ENCODE peak calls at places on chromosome 19, in seven cellular contexts. One of them, this sample, is unnamed.

GRCh38 chr19:17205237-17206140 is 9.7 kb upstream of the USE1 start:
- DNase-seq in ovary: peak; percentile 79
- DNase-seq in gastrocnemius medialis: peak; percentile 30
- DNase-seq in heart left ventricle: no peak
- DNase-seq in uterus: peak; percentile 53
- DNase-seq in adrenal gland: peak; percentile 63
- DNase-seq in right lobe of liver: peak; percentile 73
- DNase-seq in this sample: no peak

GRCh38 chr19:27909185-27909840 is 1303.6 kb downstream of the UQCRFS1 start:
- DNase-seq in ovary: no peak
- DNase-seq in gastrocnemius medialis: no peak
- DNase-seq in heart left ventricle: no peak
- DNase-seq in uterus: no peak
- DNase-seq in adrenal gland: no peak
- DNase-seq in right lobe of liver: no peak
- DNase-seq in this sample: no peak

GRCh38 chr19:39677931-39678889 is 22.5 kb downstream of the LGALS16 start:
- DNase-seq in ovary: no peak
- DNase-seq in gastrocnemius medialis: peak; percentile 86
- DNase-seq in heart left ventricle: no peak
- DNase-seq in uterus: no peak
- DNase-seq in adrenal gland: no peak
- DNase-seq in right lobe of liver: peak; percentile 42
- DNase-seq in this sample: no peak

GRCh38 chr19:30419581-30420180 is 47.5 kb downstream of the ZNF536 start:
- DNase-seq in ovary: no peak
- DNase-seq in gastrocnemius medialis: no peak
- DNase-seq in heart left ventricle: no peak
- DNase-seq in uterus: no peak
- DNase-seq in adrenal gland: peak; percentile 75
- DNase-seq in right lobe of liver: no peak
- DNase-seq in this sample: peak; percentile 53

GRCh38 chr19:53792721-53793433 is 31.2 kb downstream of the NLRP12 start:
- DNase-seq in ovary: peak; percentile 83
- DNase-seq in gastrocnemius medialis: peak; percentile 30
- DNase-seq in heart left ventricle: peak; percentile 85
- DNase-seq in uterus: peak; percentile 61
- DNase-seq in adrenal gland: peak; percentile 81
- DNase-seq in right lobe of liver: peak; percentile 82
- DNase-seq in this sample: peak; percentile 96

GRCh38 chr19:33054623-33055022 is 10.1 kb downstream of the RHPN2 start:
- DNase-seq in ovary: no peak
- DNase-seq in gastrocnemius medialis: no peak
- DNase-seq in heart left ventricle: no peak
- DNase-seq in uterus: no peak
- DNase-seq in adrenal gland: no peak
- DNase-seq in right lobe of liver: peak; percentile 90
- DNase-seq in this sample: no peak

GRCh38 chr19:1690570-1691307 is 38.3 kb upstream of the TCF3 start:
- DNase-seq in ovary: no peak
- DNase-seq in gastrocnemius medialis: no peak
- DNase-seq in heart left ventricle: no peak
- DNase-seq in uterus: no peak
- DNase-seq in adrenal gland: peak; percentile 29
- DNase-seq in right lobe of liver: peak; percentile 47
- DNase-seq in this sample: no peak

GRCh38 chr19:2852598-2852997 is 11.3 kb downstream of the ZNF555 start:
- DNase-seq in ovary: no peak
- DNase-seq in gastrocnemius medialis: no peak
- DNase-seq in heart left ventricle: no peak
- DNase-seq in uterus: no peak
- DNase-seq in adrenal gland: no peak
- DNase-seq in right lobe of liver: no peak
- DNase-seq in this sample: no peak

GRCh38 chr19:43820098-43820860 is 6.8 kb upstream of the ZNF283 start:
- DNase-seq in ovary: no peak
- DNase-seq in gastrocnemius medialis: no peak
- DNase-seq in heart left ventricle: peak; percentile 69
- DNase-seq in uterus: peak; percentile 20
- DNase-seq in adrenal gland: no peak
- DNase-seq in right lobe of liver: no peak
- DNase-seq in this sample: no peak

GRCh38 chr19:40147693-40148347 is 43.4 kb upstream of the MAP3K10 start:
- DNase-seq in ovary: no peak
- DNase-seq in gastrocnemius medialis: no peak
- DNase-seq in heart left ventricle: no peak
- DNase-seq in uterus: no peak
- DNase-seq in adrenal gland: peak; percentile 67
- DNase-seq in right lobe of liver: no peak
- DNase-seq in this sample: peak; percentile 81

GRCh38 chr19:33304760-33305647 is 2.7 kb upstream of the CEBPA start:
- DNase-seq in ovary: no peak
- DNase-seq in gastrocnemius medialis: peak; percentile 10
- DNase-seq in heart left ventricle: no peak
- DNase-seq in uterus: no peak
- DNase-seq in adrenal gland: no peak
- DNase-seq in right lobe of liver: peak; percentile 79
- DNase-seq in this sample: no peak

GRCh38 chr19:35295792-35296462 is 4.0 kb downstream of the MAG start:
- DNase-seq in ovary: no peak
- DNase-seq in gastrocnemius medialis: no peak
- DNase-seq in heart left ventricle: no peak
- DNase-seq in uterus: no peak
- DNase-seq in adrenal gland: no peak
- DNase-seq in right lobe of liver: no peak
- DNase-seq in this sample: no peak

GRCh38 chr19:35845215-35846037 is 6.9 kb downstream of the NPHS1 start:
- DNase-seq in ovary: no peak
- DNase-seq in gastrocnemius medialis: no peak
- DNase-seq in heart left ventricle: no peak
- DNase-seq in uterus: no peak
- DNase-seq in adrenal gland: no peak
- DNase-seq in right lobe of liver: no peak
- DNase-seq in this sample: no peak

GRCh38 chr19:2969104-2969504 is 8.3 kb upstream of the TLE6 start:
- DNase-seq in ovary: peak; percentile 64
- DNase-seq in gastrocnemius medialis: peak; percentile 41
- DNase-seq in heart left ventricle: peak; percentile 76
- DNase-seq in uterus: peak; percentile 79
- DNase-seq in adrenal gland: peak; percentile 72
- DNase-seq in right lobe of liver: peak; percentile 48
- DNase-seq in this sample: no peak

GRCh38 chr19:45250832-45251451 is at the start of gene MARK4:
- DNase-seq in ovary: peak; percentile 75
- DNase-seq in gastrocnemius medialis: peak; percentile 38
- DNase-seq in heart left ventricle: peak; percentile 65
- DNase-seq in uterus: peak; percentile 44
- DNase-seq in adrenal gland: peak; percentile 31
- DNase-seq in right lobe of liver: peak; percentile 66
- DNase-seq in this sample: peak; percentile 70

GRCh38 chr19:52190679-52191293 is 934 bp downstream of the PPP2R1A start:
- DNase-seq in ovary: peak; percentile 55
- DNase-seq in gastrocnemius medialis: peak; percentile 41
- DNase-seq in heart left ventricle: peak; percentile 64
- DNase-seq in uterus: no peak
- DNase-seq in adrenal gland: peak; percentile 73
- DNase-seq in right lobe of liver: peak; percentile 32
- DNase-seq in this sample: no peak

GRCh38 chr19:49983645-49984229 is 22.8 kb upstream of the SIGLEC11 start:
- DNase-seq in ovary: peak; percentile 79
- DNase-seq in gastrocnemius medialis: peak; percentile 33
- DNase-seq in heart left ventricle: peak; percentile 45
- DNase-seq in uterus: peak; percentile 48
- DNase-seq in adrenal gland: peak; percentile 68
- DNase-seq in right lobe of liver: peak; percentile 66
- DNase-seq in this sample: peak; percentile 61

GRCh38 chr19:6930190-6930589 is 42.8 kb downstream of the ADGRE1 start:
- DNase-seq in ovary: no peak
- DNase-seq in gastrocnemius medialis: no peak
- DNase-seq in heart left ventricle: no peak
- DNase-seq in uterus: no peak
- DNase-seq in adrenal gland: no peak
- DNase-seq in right lobe of liver: no peak
- DNase-seq in this sample: no peak

GRCh38 chr19:50817941-50818858 is 5.4 kb downstream of the KLK1 start:
- DNase-seq in ovary: no peak
- DNase-seq in gastrocnemius medialis: no peak
- DNase-seq in heart left ventricle: peak; percentile 52
- DNase-seq in uterus: no peak
- DNase-seq in adrenal gland: peak; percentile 59
- DNase-seq in right lobe of liver: no peak
- DNase-seq in this sample: peak; percentile 63

GRCh38 chr19:55255618-55256423 is 3.0 kb downstream of the PPP6R1 start:
- DNase-seq in ovary: no peak
- DNase-seq in gastrocnemius medialis: no peak
- DNase-seq in heart left ventricle: no peak
- DNase-seq in uterus: no peak
- DNase-seq in adrenal gland: no peak
- DNase-seq in right lobe of liver: no peak
- DNase-seq in this sample: peak; percentile 97

GRCh38 chr19:33794578-33795369 is 1.9 kb upstream of the KCTD15 start:
- DNase-seq in ovary: peak; percentile 68
- DNase-seq in gastrocnemius medialis: no peak
- DNase-seq in heart left ventricle: no peak
- DNase-seq in uterus: peak; percentile 33
- DNase-seq in adrenal gland: no peak
- DNase-seq in right lobe of liver: peak; percentile 40
- DNase-seq in this sample: no peak

GRCh38 chr19:56084835-56085536 is 36.1 kb downstream of the ZNF787 start:
- DNase-seq in ovary: no peak
- DNase-seq in gastrocnemius medialis: no peak
- DNase-seq in heart left ventricle: peak; percentile 2
- DNase-seq in uterus: no peak
- DNase-seq in adrenal gland: no peak
- DNase-seq in right lobe of liver: no peak
- DNase-seq in this sample: no peak

GRCh38 chr19:52936151-52936957 is 13.1 kb upstream of the ZNF888 start:
- DNase-seq in ovary: no peak
- DNase-seq in gastrocnemius medialis: no peak
- DNase-seq in heart left ventricle: no peak
- DNase-seq in uterus: no peak
- DNase-seq in adrenal gland: no peak
- DNase-seq in right lobe of liver: no peak
- DNase-seq in this sample: no peak

GRCh38 chr19:38686530-38686888 is 39.1 kb downstream of the ACTN4 start:
- DNase-seq in ovary: no peak
- DNase-seq in gastrocnemius medialis: no peak
- DNase-seq in heart left ventricle: no peak
- DNase-seq in uterus: no peak
- DNase-seq in adrenal gland: no peak
- DNase-seq in right lobe of liver: no peak
- DNase-seq in this sample: no peak

GRCh38 chr19:37654525-37654832 is 786 bp downstream of the ZFP30 start:
- DNase-seq in ovary: no peak
- DNase-seq in gastrocnemius medialis: no peak
- DNase-seq in heart left ventricle: no peak
- DNase-seq in uterus: no peak
- DNase-seq in adrenal gland: no peak
- DNase-seq in right lobe of liver: no peak
- DNase-seq in this sample: no peak

GRCh38 chr19:37654118-37654517 is 1.1 kb downstream of the ZFP30 start:
- DNase-seq in ovary: no peak
- DNase-seq in gastrocnemius medialis: no peak
- DNase-seq in heart left ventricle: no peak
- DNase-seq in uterus: no peak
- DNase-seq in adrenal gland: no peak
- DNase-seq in right lobe of liver: no peak
- DNase-seq in this sample: no peak

GRCh38 chr19:37655689-37656491 is 625 bp upstream of the ZFP30 start:
- DNase-seq in ovary: peak; percentile 90
- DNase-seq in gastrocnemius medialis: peak; percentile 81
- DNase-seq in heart left ventricle: peak; percentile 88
- DNase-seq in uterus: peak; percentile 81
- DNase-seq in adrenal gland: peak; percentile 84
- DNase-seq in right lobe of liver: peak; percentile 86
- DNase-seq in this sample: peak; percentile 73

GRCh38 chr19:37654833-37655688 is at the start of gene ZFP30:
- DNase-seq in ovary: peak; percentile 92
- DNase-seq in gastrocnemius medialis: peak; percentile 89
- DNase-seq in heart left ventricle: peak; percentile 90
- DNase-seq in uterus: peak; percentile 89
- DNase-seq in adrenal gland: peak; percentile 81
- DNase-seq in right lobe of liver: peak; percentile 89
- DNase-seq in this sample: peak; percentile 93
- TF ChIP-seq POLR2A in ovary: peak; percentile 46
- TF ChIP-seq POLR2A in gastrocnemius medialis: peak; percentile 82
- TF ChIP-seq POLR2A in heart left ventricle: peak; percentile 51
- TF ChIP-seq POLR2A in uterus: peak; percentile 52
- TF ChIP-seq POLR2A in adrenal gland: peak; percentile 54
- TF ChIP-seq POLR2A in right lobe of liver: peak; percentile 55
- TF ChIP-seq POLR2A in this sample: peak; percentile 70

DNA sequence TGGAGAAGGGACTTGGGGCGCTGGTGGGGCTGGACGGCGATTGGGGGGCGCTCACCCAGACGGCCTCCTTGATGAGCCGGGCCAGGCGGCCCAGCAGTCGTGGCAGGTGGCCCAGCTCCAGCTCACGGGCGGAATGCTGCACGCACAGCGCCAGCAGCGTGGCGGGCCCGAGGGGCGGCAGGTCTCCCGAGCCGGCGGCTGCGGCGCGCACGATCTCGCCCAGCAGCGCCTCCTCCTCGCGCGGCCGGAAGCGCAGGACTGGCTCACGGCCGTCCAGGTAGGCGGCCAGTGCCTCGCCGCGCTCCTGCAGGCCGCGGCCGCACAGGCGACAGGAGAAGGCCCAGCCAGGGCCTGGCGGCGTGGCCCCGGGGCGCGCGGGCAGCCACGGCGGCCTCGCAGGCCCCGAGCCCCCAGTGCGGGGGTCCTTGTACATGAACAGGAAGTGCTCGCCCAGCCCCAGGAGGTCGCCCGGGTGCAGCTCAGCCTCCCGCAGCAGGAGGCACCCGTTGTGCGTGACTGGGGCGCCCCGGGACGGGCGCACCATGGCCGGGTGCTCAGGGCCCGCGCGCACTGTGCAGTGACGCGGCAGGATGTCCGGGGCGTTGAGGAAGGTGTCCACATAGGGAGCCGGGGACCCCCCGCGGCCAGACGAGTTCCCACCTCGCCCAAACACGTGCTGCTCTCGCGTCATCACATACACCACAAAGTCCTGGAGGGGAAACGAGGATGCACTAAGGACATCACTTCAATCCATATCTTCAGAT is 9.5 kb upstream of the MAMSTR start:
- DNase-seq in ovary: peak; percentile 72
- DNase-seq in gastrocnemius medialis: no peak
- DNase-seq in heart left ventricle: no peak
- DNase-seq in uterus: no peak
- DNase-seq in adrenal gland: no peak
- DNase-seq in right lobe of liver: no peak
- DNase-seq in this sample: no peak
- TF ChIP-seq POLR2A in ovary: no peak
- TF ChIP-seq POLR2A in gastrocnemius medialis: no peak
- TF ChIP-seq POLR2A in heart left ventricle: no peak
- TF ChIP-seq POLR2A in uterus: no peak
- TF ChIP-seq POLR2A in adrenal gland: no peak
- TF ChIP-seq POLR2A in right lobe of liver: no peak
- TF ChIP-seq POLR2A in this sample: no peak

GRCh38 chr19:4467835-4468234 is 4.3 kb upstream of the HDGFL2 start:
- DNase-seq in ovary: no peak
- DNase-seq in gastrocnemius medialis: no peak
- DNase-seq in heart left ventricle: no peak
- DNase-seq in uterus: no peak
- DNase-seq in adrenal gland: no peak
- DNase-seq in right lobe of liver: no peak
- DNase-seq in this sample: no peak
- TF ChIP-seq POLR2A in ovary: no peak
- TF ChIP-seq POLR2A in gastrocnemius medialis: no peak
- TF ChIP-seq POLR2A in heart left ventricle: no peak
- TF ChIP-seq POLR2A in uterus: no peak
- TF ChIP-seq POLR2A in adrenal gland: no peak
- TF ChIP-seq POLR2A in right lobe of liver: no peak
- TF ChIP-seq POLR2A in this sample: no peak

GRCh38 chr19:46661020-46661731 is at the start of gene DACT3:
- DNase-seq in ovary: peak; percentile 100
- DNase-seq in gastrocnemius medialis: peak; percentile 100
- DNase-seq in heart left ventricle: peak; percentile 100
- DNase-seq in uterus: peak; percentile 100
- DNase-seq in adrenal gland: peak; percentile 100
- DNase-seq in right lobe of liver: peak; percentile 100
- DNase-seq in this sample: peak; percentile 89
- TF ChIP-seq POLR2A in ovary: no peak
- TF ChIP-seq POLR2A in gastrocnemius medialis: no peak
- TF ChIP-seq POLR2A in heart left ventricle: peak; percentile 25
- TF ChIP-seq POLR2A in uterus: peak; percentile 80
- TF ChIP-seq POLR2A in adrenal gland: no peak
- TF ChIP-seq POLR2A in right lobe of liver: no peak
- TF ChIP-seq POLR2A in this sample: no peak